ENCODE peak calls at places on chromosomes 3 and 15, in nine cellular contexts. One of them, this sample, is unnamed.

GRCh38 chr3:50089603-50089945 is 855 bp downstream of the RBM5 start:
- DNase-seq in fibroblast of lung: peak; percentile 28
- DNase-seq in CD8-positive, alpha-beta memory T cell: no peak
- DNase-seq in body of pancreas: no peak
- DNase-seq in Panc1: no peak
- DNase-seq in psoas muscle: no peak
- DNase-seq in tibial artery: no peak
- DNase-seq in SJSA1: no peak
- DNase-seq in colonic mucosa: no peak
- DNase-seq in this sample: no peak

GRCh38 chr15:66955871-66956585 is 109.4 kb upstream of the SMAD3 start:
- DNase-seq in fibroblast of lung: no peak
- DNase-seq in CD8-positive, alpha-beta memory T cell: no peak
- DNase-seq in body of pancreas: no peak
- DNase-seq in Panc1: no peak
- DNase-seq in psoas muscle: no peak
- DNase-seq in tibial artery: no peak
- DNase-seq in SJSA1: no peak
- DNase-seq in colonic mucosa: no peak
- DNase-seq in this sample: no peak

GRCh38 chr15:57427367-57427821 is 51.1 kb downstream of the CGNL1 start:
- DNase-seq in fibroblast of lung: peak; percentile 44
- DNase-seq in CD8-positive, alpha-beta memory T cell: no peak
- DNase-seq in body of pancreas: peak; percentile 27
- DNase-seq in Panc1: no peak
- DNase-seq in psoas muscle: peak; percentile 24
- DNase-seq in tibial artery: peak; percentile 78
- DNase-seq in SJSA1: no peak
- DNase-seq in colonic mucosa: peak; percentile 75
- DNase-seq in this sample: no peak

GRCh38 chr3:29427266-29428103 is 146.6 kb downstream of the RBMS3 start:
- DNase-seq in fibroblast of lung: peak; percentile 41
- DNase-seq in CD8-positive, alpha-beta memory T cell: no peak
- DNase-seq in body of pancreas: no peak
- DNase-seq in Panc1: no peak
- DNase-seq in psoas muscle: no peak
- DNase-seq in tibial artery: no peak
- DNase-seq in SJSA1: no peak
- DNase-seq in colonic mucosa: no peak
- DNase-seq in this sample: no peak

GRCh38 chr3:159840900-159841299 is 147.7 kb upstream of the IL12A start:
- DNase-seq in fibroblast of lung: peak; percentile 69
- DNase-seq in CD8-positive, alpha-beta memory T cell: no peak
- DNase-seq in body of pancreas: no peak
- DNase-seq in Panc1: no peak
- DNase-seq in psoas muscle: no peak
- DNase-seq in tibial artery: no peak
- DNase-seq in SJSA1: no peak
- DNase-seq in colonic mucosa: no peak
- DNase-seq in this sample: no peak

GRCh38 chr15:68570974-68571373 is 7.8 kb upstream of the CORO2B start:
- DNase-seq in fibroblast of lung: no peak
- DNase-seq in CD8-positive, alpha-beta memory T cell: no peak
- DNase-seq in body of pancreas: no peak
- DNase-seq in Panc1: no peak
- DNase-seq in psoas muscle: no peak
- DNase-seq in tibial artery: no peak
- DNase-seq in SJSA1: no peak
- DNase-seq in colonic mucosa: no peak
- DNase-seq in this sample: no peak

GRCh38 chr3:12508316-12508715 is 24.0 kb downstream of the TSEN2 start:
- DNase-seq in fibroblast of lung: peak; percentile 99
- DNase-seq in CD8-positive, alpha-beta memory T cell: no peak
- DNase-seq in body of pancreas: no peak
- DNase-seq in Panc1: no peak
- DNase-seq in psoas muscle: peak; percentile 21
- DNase-seq in tibial artery: peak; percentile 40
- DNase-seq in SJSA1: peak; percentile 66
- DNase-seq in colonic mucosa: no peak
- DNase-seq in this sample: no peak

GRCh38 chr3:45123841-45124269 is 22.3 kb downstream of the CDCP1 start:
- DNase-seq in fibroblast of lung: peak; percentile 84
- DNase-seq in CD8-positive, alpha-beta memory T cell: no peak
- DNase-seq in body of pancreas: no peak
- DNase-seq in Panc1: peak; percentile 92
- DNase-seq in psoas muscle: no peak
- DNase-seq in tibial artery: no peak
- DNase-seq in SJSA1: peak; percentile 54
- DNase-seq in colonic mucosa: no peak
- DNase-seq in this sample: no peak

GRCh38 chr15:80182611-80183210 is 29.9 kb downstream of the FAH start:
- DNase-seq in fibroblast of lung: peak; percentile 84
- DNase-seq in CD8-positive, alpha-beta memory T cell: no peak
- DNase-seq in body of pancreas: no peak
- DNase-seq in Panc1: no peak
- DNase-seq in psoas muscle: no peak
- DNase-seq in tibial artery: no peak
- DNase-seq in SJSA1: no peak
- DNase-seq in colonic mucosa: no peak
- DNase-seq in this sample: no peak

GRCh38 chr3:69527498-69527897 is 141.6 kb upstream of the FRMD4B start:
- DNase-seq in fibroblast of lung: no peak
- DNase-seq in CD8-positive, alpha-beta memory T cell: no peak
- DNase-seq in body of pancreas: no peak
- DNase-seq in Panc1: no peak
- DNase-seq in psoas muscle: no peak
- DNase-seq in tibial artery: no peak
- DNase-seq in SJSA1: no peak
- DNase-seq in colonic mucosa: no peak
- DNase-seq in this sample: no peak

GRCh38 chr3:126607214-126607908 is 47.6 kb downstream of the TXNRD3 start:
- DNase-seq in fibroblast of lung: peak; percentile 51
- DNase-seq in CD8-positive, alpha-beta memory T cell: no peak
- DNase-seq in body of pancreas: no peak
- DNase-seq in Panc1: no peak
- DNase-seq in psoas muscle: no peak
- DNase-seq in tibial artery: no peak
- DNase-seq in SJSA1: no peak
- DNase-seq in colonic mucosa: no peak
- DNase-seq in this sample: no peak

GRCh38 chr3:100710355-100711198 is 1.3 kb downstream of the TFG start:
- DNase-seq in fibroblast of lung: peak; percentile 65
- DNase-seq in CD8-positive, alpha-beta memory T cell: peak; percentile 37
- DNase-seq in body of pancreas: peak; percentile 22
- DNase-seq in Panc1: no peak
- DNase-seq in psoas muscle: peak; percentile 23
- DNase-seq in tibial artery: no peak
- DNase-seq in SJSA1: peak; percentile 57
- DNase-seq in colonic mucosa: peak; percentile 82
- DNase-seq in this sample: peak; percentile 32

GRCh38 chr15:78457101-78457500 is 19.1 kb downstream of the IREB2 start:
- DNase-seq in fibroblast of lung: peak; percentile 78
- DNase-seq in CD8-positive, alpha-beta memory T cell: no peak
- DNase-seq in body of pancreas: no peak
- DNase-seq in Panc1: no peak
- DNase-seq in psoas muscle: no peak
- DNase-seq in tibial artery: no peak
- DNase-seq in SJSA1: no peak
- DNase-seq in colonic mucosa: no peak
- DNase-seq in this sample: no peak

GRCh38 chr3:8020459-8020858 is 481.2 kb upstream of the LMCD1 start:
- DNase-seq in fibroblast of lung: no peak
- DNase-seq in CD8-positive, alpha-beta memory T cell: no peak
- DNase-seq in body of pancreas: no peak
- DNase-seq in Panc1: no peak
- DNase-seq in psoas muscle: no peak
- DNase-seq in tibial artery: no peak
- DNase-seq in SJSA1: no peak
- DNase-seq in colonic mucosa: no peak
- DNase-seq in this sample: no peak

GRCh38 chr3:56222866-56223265 is 245.4 kb downstream of the ERC2 start:
- DNase-seq in fibroblast of lung: no peak
- DNase-seq in CD8-positive, alpha-beta memory T cell: no peak
- DNase-seq in body of pancreas: no peak
- DNase-seq in Panc1: no peak
- DNase-seq in psoas muscle: no peak
- DNase-seq in tibial artery: no peak
- DNase-seq in SJSA1: no peak
- DNase-seq in colonic mucosa: no peak
- DNase-seq in this sample: no peak

GRCh38 chr15:25235391-25235790 is 203.4 kb downstream of the UBE3A start:
- DNase-seq in fibroblast of lung: no peak
- DNase-seq in CD8-positive, alpha-beta memory T cell: no peak
- DNase-seq in body of pancreas: no peak
- DNase-seq in Panc1: no peak
- DNase-seq in psoas muscle: no peak
- DNase-seq in tibial artery: no peak
- DNase-seq in SJSA1: no peak
- DNase-seq in colonic mucosa: no peak
- DNase-seq in this sample: no peak

GRCh38 chr15:25237291-25237978 is 201.4 kb downstream of the UBE3A start:
- DNase-seq in fibroblast of lung: no peak
- DNase-seq in CD8-positive, alpha-beta memory T cell: no peak
- DNase-seq in body of pancreas: no peak
- DNase-seq in Panc1: no peak
- DNase-seq in psoas muscle: peak; percentile 6
- DNase-seq in tibial artery: no peak
- DNase-seq in SJSA1: no peak
- DNase-seq in colonic mucosa: no peak
- DNase-seq in this sample: no peak

GRCh38 chr15:25236861-25237155 is 202.0 kb downstream of the UBE3A start:
- DNase-seq in fibroblast of lung: no peak
- DNase-seq in CD8-positive, alpha-beta memory T cell: no peak
- DNase-seq in body of pancreas: no peak
- DNase-seq in Panc1: no peak
- DNase-seq in psoas muscle: no peak
- DNase-seq in tibial artery: no peak
- DNase-seq in SJSA1: no peak
- DNase-seq in colonic mucosa: no peak
- DNase-seq in this sample: no peak

GRCh38 chr15:25234831-25235230 is 204.0 kb downstream of the UBE3A start:
- DNase-seq in fibroblast of lung: no peak
- DNase-seq in CD8-positive, alpha-beta memory T cell: no peak
- DNase-seq in body of pancreas: no peak
- DNase-seq in Panc1: no peak
- DNase-seq in psoas muscle: no peak
- DNase-seq in tibial artery: no peak
- DNase-seq in SJSA1: no peak
- DNase-seq in colonic mucosa: no peak
- DNase-seq in this sample: no peak

GRCh38 chr15:25236143-25236860 is 202.5 kb downstream of the UBE3A start:
- DNase-seq in fibroblast of lung: no peak
- DNase-seq in CD8-positive, alpha-beta memory T cell: no peak
- DNase-seq in body of pancreas: no peak
- DNase-seq in Panc1: no peak
- DNase-seq in psoas muscle: no peak
- DNase-seq in tibial artery: no peak
- DNase-seq in SJSA1: no peak
- DNase-seq in colonic mucosa: no peak
- DNase-seq in this sample: no peak
- H3K9me3 ChIP-seq in fibroblast of lung: no peaks in the 10 kb centered on the region
- H3K9me3 ChIP-seq in CD8-positive, alpha-beta memory T cell: no peaks in the 10 kb centered on the region
- H3K9me3 ChIP-seq in body of pancreas: no peaks in the 10 kb centered on the region
- H3K9me3 ChIP-seq in Panc1: no peaks in the 10 kb centered on the region
- H3K9me3 ChIP-seq in psoas muscle: no peaks in the 10 kb centered on the region
- H3K9me3 ChIP-seq in tibial artery: peaks cover 49% of the 10 kb centered on the region
- H3K9me3 ChIP-seq in SJSA1: no peaks in the 10 kb centered on the region
- H3K9me3 ChIP-seq in colonic mucosa: no peaks in the 10 kb centered on the region
- H3K9me3 ChIP-seq in this sample: no peaks in the 10 kb centered on the region

GRCh38 chr15:24761704-24762302 is 86.2 kb downstream of the NPAP1 start:
- DNase-seq in fibroblast of lung: peak; percentile 33
- DNase-seq in CD8-positive, alpha-beta memory T cell: no peak
- DNase-seq in body of pancreas: no peak
- DNase-seq in Panc1: no peak
- DNase-seq in psoas muscle: no peak
- DNase-seq in tibial artery: no peak
- DNase-seq in SJSA1: no peak
- DNase-seq in colonic mucosa: no peak
- DNase-seq in this sample: no peak
- H3K9me3 ChIP-seq in fibroblast of lung: no peaks in the 10 kb centered on the region
- H3K9me3 ChIP-seq in CD8-positive, alpha-beta memory T cell: no peaks in the 10 kb centered on the region
- H3K9me3 ChIP-seq in body of pancreas: no peaks in the 10 kb centered on the region
- H3K9me3 ChIP-seq in Panc1: no peaks in the 10 kb centered on the region
- H3K9me3 ChIP-seq in psoas muscle: no peaks in the 10 kb centered on the region
- H3K9me3 ChIP-seq in tibial artery: no peaks in the 10 kb centered on the region
- H3K9me3 ChIP-seq in SJSA1: peaks cover 7% of the 10 kb centered on the region
- H3K9me3 ChIP-seq in colonic mucosa: no peaks in the 10 kb centered on the region
- H3K9me3 ChIP-seq in this sample: no peaks in the 10 kb centered on the region

GRCh38 chr3:297585-297984 is 101.0 kb downstream of the CHL1 start:
- DNase-seq in fibroblast of lung: no peak
- DNase-seq in CD8-positive, alpha-beta memory T cell: no peak
- DNase-seq in body of pancreas: no peak
- DNase-seq in Panc1: no peak
- DNase-seq in psoas muscle: no peak
- DNase-seq in tibial artery: no peak
- DNase-seq in SJSA1: no peak
- DNase-seq in colonic mucosa: no peak
- DNase-seq in this sample: no peak
- H3K9me3 ChIP-seq in fibroblast of lung: no peaks in the 10 kb centered on the region
- H3K9me3 ChIP-seq in CD8-positive, alpha-beta memory T cell: no peaks in the 10 kb centered on the region
- H3K9me3 ChIP-seq in body of pancreas: no peaks in the 10 kb centered on the region
- H3K9me3 ChIP-seq in Panc1: no peaks in the 10 kb centered on the region
- H3K9me3 ChIP-seq in psoas muscle: no peaks in the 10 kb centered on the region
- H3K9me3 ChIP-seq in tibial artery: no peaks in the 10 kb centered on the region
- H3K9me3 ChIP-seq in SJSA1: no peaks in the 10 kb centered on the region
- H3K9me3 ChIP-seq in colonic mucosa: no peaks in the 10 kb centered on the region
- H3K9me3 ChIP-seq in this sample: no peaks in the 10 kb centered on the region

GRCh38 chr15:25188051-25188450 is 233.3 kb downstream of the SNRPN start:
- DNase-seq in fibroblast of lung: no peak
- DNase-seq in CD8-positive, alpha-beta memory T cell: no peak
- DNase-seq in body of pancreas: no peak
- DNase-seq in Panc1: no peak
- DNase-seq in psoas muscle: no peak
- DNase-seq in tibial artery: no peak
- DNase-seq in SJSA1: no peak
- DNase-seq in colonic mucosa: no peak
- DNase-seq in this sample: no peak
- H3K9me3 ChIP-seq in fibroblast of lung: no peaks in the 10 kb centered on the region
- H3K9me3 ChIP-seq in CD8-positive, alpha-beta memory T cell: no peaks in the 10 kb centered on the region
- H3K9me3 ChIP-seq in body of pancreas: no peaks in the 10 kb centered on the region
- H3K9me3 ChIP-seq in Panc1: no peaks in the 10 kb centered on the region
- H3K9me3 ChIP-seq in psoas muscle: peaks cover 3% of the 10 kb centered on the region
- H3K9me3 ChIP-seq in tibial artery: peaks cover 66% of the 10 kb centered on the region
- H3K9me3 ChIP-seq in SJSA1: peaks cover 11% of the 10 kb centered on the region
- H3K9me3 ChIP-seq in colonic mucosa: no peaks in the 10 kb centered on the region
- H3K9me3 ChIP-seq in this sample: no peaks in the 10 kb centered on the region